ENCODE peak calls at places on chromosomes 7 and 10, in ten cellular contexts. One of them, this sample, is unnamed. For H3K4me1, the result is how much of the 10 kb centered on the place peaks cover.

GRCh38 chr7:105346593-105347322 is 42.0 kb downstream of the SRPK2 start:
- DNase-seq in IMR-90: no peak
- DNase-seq in suprapubic skin: no peak
- DNase-seq in upper lobe of left lung: no peak
- DNase-seq in tibial nerve: no peak
- DNase-seq in ovary: no peak
- DNase-seq in sigmoid colon: no peak
- DNase-seq in prostate gland: no peak
- DNase-seq in transverse colon: no peak
- DNase-seq in Peyer's patch: no peak
- DNase-seq in this sample: no peak

GRCh38 chr7:157525501-157525915 is 188.7 kb downstream of the DNAJB6 start:
- DNase-seq in IMR-90: no peak
- DNase-seq in suprapubic skin: no peak
- DNase-seq in upper lobe of left lung: no peak
- DNase-seq in tibial nerve: no peak
- DNase-seq in ovary: no peak
- DNase-seq in sigmoid colon: no peak
- DNase-seq in prostate gland: no peak
- DNase-seq in transverse colon: no peak
- DNase-seq in Peyer's patch: no peak
- DNase-seq in this sample: peak

GRCh38 chr10:69729326-69730048 is 72.2 kb upstream of the COL13A1 start:
- DNase-seq in IMR-90: no peak
- DNase-seq in suprapubic skin: no peak
- DNase-seq in upper lobe of left lung: no peak
- DNase-seq in tibial nerve: no peak
- DNase-seq in ovary: no peak
- DNase-seq in sigmoid colon: peak
- DNase-seq in prostate gland: no peak
- DNase-seq in transverse colon: no peak
- DNase-seq in Peyer's patch: no peak
- DNase-seq in this sample: no peak

GRCh38 chr10:80496555-80497172 is 41.0 kb upstream of the SH2D4B start:
- DNase-seq in IMR-90: no peak
- DNase-seq in suprapubic skin: no peak
- DNase-seq in upper lobe of left lung: no peak
- DNase-seq in tibial nerve: no peak
- DNase-seq in ovary: no peak
- DNase-seq in sigmoid colon: no peak
- DNase-seq in prostate gland: no peak
- DNase-seq in transverse colon: no peak
- DNase-seq in Peyer's patch: no peak
- DNase-seq in this sample: no peak

GRCh38 chr7:123823898-123824753 is 20.8 kb upstream of the HYAL4 start:
- DNase-seq in IMR-90: no peak
- DNase-seq in suprapubic skin: no peak
- DNase-seq in upper lobe of left lung: no peak
- DNase-seq in tibial nerve: no peak
- DNase-seq in ovary: no peak
- DNase-seq in sigmoid colon: no peak
- DNase-seq in prostate gland: no peak
- DNase-seq in transverse colon: no peak
- DNase-seq in Peyer's patch: no peak
- DNase-seq in this sample: no peak

GRCh38 chr7:125391921-125392320 is 462.3 kb upstream of the POT1 start:
- DNase-seq in IMR-90: no peak
- DNase-seq in suprapubic skin: no peak
- DNase-seq in upper lobe of left lung: no peak
- DNase-seq in tibial nerve: no peak
- DNase-seq in ovary: no peak
- DNase-seq in sigmoid colon: no peak
- DNase-seq in prostate gland: no peak
- DNase-seq in transverse colon: no peak
- DNase-seq in Peyer's patch: no peak
- DNase-seq in this sample: no peak

GRCh38 chr7:25216837-25217236 is 11.4 kb downstream of the NPVF start:
- DNase-seq in IMR-90: peak
- DNase-seq in suprapubic skin: no peak
- DNase-seq in upper lobe of left lung: no peak
- DNase-seq in tibial nerve: no peak
- DNase-seq in ovary: no peak
- DNase-seq in sigmoid colon: no peak
- DNase-seq in prostate gland: no peak
- DNase-seq in transverse colon: no peak
- DNase-seq in Peyer's patch: no peak
- DNase-seq in this sample: no peak

GRCh38 chr10:133379152-133379800 is at the start of gene PAOX:
- DNase-seq in IMR-90: peak
- DNase-seq in suprapubic skin: peak
- DNase-seq in upper lobe of left lung: peak
- DNase-seq in tibial nerve: peak
- DNase-seq in ovary: peak
- DNase-seq in sigmoid colon: peak
- DNase-seq in prostate gland: peak
- DNase-seq in transverse colon: peak
- DNase-seq in Peyer's patch: peak
- DNase-seq in this sample: peak

GRCh38 chr7:111919690-111920179 is 286.5 kb downstream of the DOCK4 start:
- DNase-seq in IMR-90: peak
- DNase-seq in suprapubic skin: no peak
- DNase-seq in upper lobe of left lung: no peak
- DNase-seq in tibial nerve: no peak
- DNase-seq in ovary: no peak
- DNase-seq in sigmoid colon: no peak
- DNase-seq in prostate gland: no peak
- DNase-seq in transverse colon: no peak
- DNase-seq in Peyer's patch: no peak
- DNase-seq in this sample: no peak

GRCh38 chr10:1624240-1624639 is 113.1 kb downstream of the ADARB2 start:
- DNase-seq in IMR-90: no peak
- DNase-seq in suprapubic skin: no peak
- DNase-seq in upper lobe of left lung: no peak
- DNase-seq in tibial nerve: no peak
- DNase-seq in ovary: no peak
- DNase-seq in sigmoid colon: peak
- DNase-seq in prostate gland: no peak
- DNase-seq in transverse colon: no peak
- DNase-seq in Peyer's patch: no peak
- DNase-seq in this sample: no peak

GRCh38 chr7:100088621-100089457 is at the start of gene COPS6:
- DNase-seq in IMR-90: peak
- DNase-seq in suprapubic skin: peak
- DNase-seq in upper lobe of left lung: peak
- DNase-seq in tibial nerve: peak
- DNase-seq in ovary: peak
- DNase-seq in sigmoid colon: peak
- DNase-seq in prostate gland: peak
- DNase-seq in transverse colon: peak
- DNase-seq in Peyer's patch: peak
- DNase-seq in this sample: peak

GRCh38 chr7:141701489-141702046 is 398 bp downstream of the DENND11 start:
- DNase-seq in IMR-90: no peak
- DNase-seq in suprapubic skin: no peak
- DNase-seq in upper lobe of left lung: peak
- DNase-seq in tibial nerve: no peak
- DNase-seq in ovary: peak
- DNase-seq in sigmoid colon: peak
- DNase-seq in prostate gland: peak
- DNase-seq in transverse colon: peak
- DNase-seq in Peyer's patch: peak
- DNase-seq in this sample: peak

GRCh38 chr7:18457832-18458231 is 37.7 kb upstream of the HDAC9 start:
- DNase-seq in IMR-90: no peak
- DNase-seq in suprapubic skin: no peak
- DNase-seq in upper lobe of left lung: no peak
- DNase-seq in tibial nerve: no peak
- DNase-seq in ovary: no peak
- DNase-seq in sigmoid colon: no peak
- DNase-seq in prostate gland: no peak
- DNase-seq in transverse colon: no peak
- DNase-seq in Peyer's patch: no peak
- DNase-seq in this sample: no peak

GRCh38 chr10:101067356-101068083 is 5.7 kb downstream of the KAZALD1 start:
- DNase-seq in IMR-90: peak
- DNase-seq in suprapubic skin: peak
- DNase-seq in upper lobe of left lung: peak
- DNase-seq in tibial nerve: peak
- DNase-seq in ovary: peak
- DNase-seq in sigmoid colon: peak
- DNase-seq in prostate gland: peak
- DNase-seq in transverse colon: peak
- DNase-seq in Peyer's patch: peak
- DNase-seq in this sample: peak

GRCh38 chr7:30727061-30727945 is 24.6 kb upstream of the INMT start:
- DNase-seq in IMR-90: peak
- DNase-seq in suprapubic skin: no peak
- DNase-seq in upper lobe of left lung: no peak
- DNase-seq in tibial nerve: no peak
- DNase-seq in ovary: no peak
- DNase-seq in sigmoid colon: no peak
- DNase-seq in prostate gland: no peak
- DNase-seq in transverse colon: peak
- DNase-seq in Peyer's patch: peak
- DNase-seq in this sample: no peak

GRCh38 chr10:103892181-103892580 is 25.8 kb downstream of the STN1 start:
- DNase-seq in IMR-90: no peak
- DNase-seq in suprapubic skin: no peak
- DNase-seq in upper lobe of left lung: peak
- DNase-seq in tibial nerve: no peak
- DNase-seq in ovary: no peak
- DNase-seq in sigmoid colon: no peak
- DNase-seq in prostate gland: no peak
- DNase-seq in transverse colon: no peak
- DNase-seq in Peyer's patch: no peak
- DNase-seq in this sample: no peak
- H3K4me1 ChIP-seq in IMR-90: under half
- H3K4me1 ChIP-seq in suprapubic skin: half or more
- H3K4me1 ChIP-seq in upper lobe of left lung: half or more
- H3K4me1 ChIP-seq in tibial nerve: under half
- H3K4me1 ChIP-seq in ovary: under half
- H3K4me1 ChIP-seq in sigmoid colon: under half
- H3K4me1 ChIP-seq in prostate gland: under half
- H3K4me1 ChIP-seq in transverse colon: under half
- H3K4me1 ChIP-seq in Peyer's patch: half or more
- H3K4me1 ChIP-seq in this sample: under half

GRCh38 chr10:44723654-44724053 is 187.5 kb upstream of the TMEM72 start:
- DNase-seq in IMR-90: peak
- DNase-seq in suprapubic skin: no peak
- DNase-seq in upper lobe of left lung: no peak
- DNase-seq in tibial nerve: no peak
- DNase-seq in ovary: no peak
- DNase-seq in sigmoid colon: peak
- DNase-seq in prostate gland: no peak
- DNase-seq in transverse colon: no peak
- DNase-seq in Peyer's patch: no peak
- DNase-seq in this sample: peak

GRCh38 chr10:44724415-44725174 is 186.5 kb upstream of the TMEM72 start:
- DNase-seq in IMR-90: peak
- DNase-seq in suprapubic skin: no peak
- DNase-seq in upper lobe of left lung: no peak
- DNase-seq in tibial nerve: no peak
- DNase-seq in ovary: no peak
- DNase-seq in sigmoid colon: no peak
- DNase-seq in prostate gland: no peak
- DNase-seq in transverse colon: no peak
- DNase-seq in Peyer's patch: no peak
- DNase-seq in this sample: no peak

GRCh38 chr10:44723082-44723481 is 188.1 kb upstream of the TMEM72 start:
- DNase-seq in IMR-90: no peak
- DNase-seq in suprapubic skin: no peak
- DNase-seq in upper lobe of left lung: no peak
- DNase-seq in tibial nerve: no peak
- DNase-seq in ovary: no peak
- DNase-seq in sigmoid colon: no peak
- DNase-seq in prostate gland: no peak
- DNase-seq in transverse colon: no peak
- DNase-seq in Peyer's patch: no peak
- DNase-seq in this sample: no peak

GRCh38 chr10:44731271-44731670 is 179.9 kb upstream of the TMEM72 start:
- DNase-seq in IMR-90: no peak
- DNase-seq in suprapubic skin: no peak
- DNase-seq in upper lobe of left lung: no peak
- DNase-seq in tibial nerve: no peak
- DNase-seq in ovary: no peak
- DNase-seq in sigmoid colon: no peak
- DNase-seq in prostate gland: no peak
- DNase-seq in transverse colon: no peak
- DNase-seq in Peyer's patch: no peak
- DNase-seq in this sample: no peak

DNA sequence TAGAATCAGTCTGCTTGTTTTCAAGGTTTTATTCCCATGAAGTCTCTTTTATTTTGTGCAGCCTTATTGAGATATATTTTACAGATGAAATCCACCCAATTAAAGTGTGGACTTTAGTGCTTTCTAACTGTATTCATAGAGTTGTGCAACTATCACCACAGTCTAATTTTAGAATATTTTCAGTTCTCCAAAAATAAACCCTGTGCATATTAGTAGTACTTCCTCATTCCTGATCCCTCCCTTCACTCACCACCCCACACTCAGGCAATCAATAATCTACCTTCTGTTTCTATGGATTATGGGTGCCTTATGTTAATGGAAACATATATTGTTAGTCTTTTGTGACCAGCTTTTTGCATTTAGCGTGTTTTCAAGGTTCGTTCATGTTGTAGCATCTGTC is 185.7 kb upstream of the TMEM72 start:
- DNase-seq in IMR-90: peak
- DNase-seq in suprapubic skin: no peak
- DNase-seq in upper lobe of left lung: no peak
- DNase-seq in tibial nerve: no peak
- DNase-seq in ovary: no peak
- DNase-seq in sigmoid colon: no peak
- DNase-seq in prostate gland: no peak
- DNase-seq in transverse colon: no peak
- DNase-seq in Peyer's patch: no peak
- DNase-seq in this sample: no peak
- H3K27ac ChIP-seq in IMR-90: no peak
- H3K27ac ChIP-seq in suprapubic skin: no peak
- H3K27ac ChIP-seq in upper lobe of left lung: no peak
- H3K27ac ChIP-seq in tibial nerve: no peak
- H3K27ac ChIP-seq in ovary: no peak
- H3K27ac ChIP-seq in sigmoid colon: no peak
- H3K27ac ChIP-seq in prostate gland: no peak
- H3K27ac ChIP-seq in transverse colon: no peak
- H3K27ac ChIP-seq in Peyer's patch: no peak
- H3K27ac ChIP-seq in this sample: no peak

GRCh38 chr7:5528071-5528814 is 104.6 kb upstream of the TNRC18 start:
- DNase-seq in IMR-90: peak
- DNase-seq in suprapubic skin: peak
- DNase-seq in upper lobe of left lung: no peak
- DNase-seq in tibial nerve: peak
- DNase-seq in ovary: peak
- DNase-seq in sigmoid colon: peak
- DNase-seq in prostate gland: peak
- DNase-seq in transverse colon: peak
- DNase-seq in Peyer's patch: peak
- DNase-seq in this sample: no peak
- TF ChIP-seq POLR2A in IMR-90: peak
- TF ChIP-seq POLR2A in suprapubic skin: no peak
- TF ChIP-seq POLR2A in upper lobe of left lung: peak
- TF ChIP-seq POLR2A in tibial nerve: no peak
- TF ChIP-seq POLR2A in ovary: no peak
- TF ChIP-seq POLR2A in sigmoid colon: no peak
- TF ChIP-seq POLR2A in prostate gland: no peak
- TF ChIP-seq POLR2A in transverse colon: no peak
- TF ChIP-seq POLR2A in Peyer's patch: no peak
- TF ChIP-seq POLR2A in this sample: no peak

GRCh38 chr10:57806675-57807074 is 461.0 kb downstream of the IPMK start:
- DNase-seq in IMR-90: no peak
- DNase-seq in suprapubic skin: no peak
- DNase-seq in upper lobe of left lung: no peak
- DNase-seq in tibial nerve: no peak
- DNase-seq in ovary: no peak
- DNase-seq in sigmoid colon: no peak
- DNase-seq in prostate gland: no peak
- DNase-seq in transverse colon: no peak
- DNase-seq in Peyer's patch: no peak
- DNase-seq in this sample: no peak
- H3K4me1 ChIP-seq in IMR-90: under half
- H3K4me1 ChIP-seq in suprapubic skin: under half
- H3K4me1 ChIP-seq in upper lobe of left lung: under half
- H3K4me1 ChIP-seq in tibial nerve: under half
- H3K4me1 ChIP-seq in ovary: under half
- H3K4me1 ChIP-seq in sigmoid colon: under half
- H3K4me1 ChIP-seq in prostate gland: under half
- H3K4me1 ChIP-seq in transverse colon: under half
- H3K4me1 ChIP-seq in Peyer's patch: under half
- H3K4me1 ChIP-seq in this sample: under half

This sample was measured in testis.